ENCODE peak calls at places on chromosome 13, in four cellular contexts. One of them, this sample, is unnamed. For H3K4me1 and H3K9me3, the result is how much of the 10 kb centered on the place peaks cover.

GRCh38 chr13:112783135-112783945 is 93.5 kb downstream of the ATP11A start:
- DNase-seq in uterus: peak
- DNase-seq in ovary: peak
- DNase-seq in HCT116: no peak
- DNase-seq in this sample: no peak

GRCh38 chr13:20390526-20391175 is 135.0 kb downstream of the CRYL1 start:
- DNase-seq in uterus: no peak
- DNase-seq in ovary: no peak
- DNase-seq in HCT116: no peak
- DNase-seq in this sample: no peak

GRCh38 chr13:85970727-85971126 is 171.5 kb upstream of the SLITRK6 start:
- DNase-seq in uterus: no peak
- DNase-seq in ovary: no peak
- DNase-seq in HCT116: no peak
- DNase-seq in this sample: no peak

GRCh38 chr13:101283782-101284181 is 132.5 kb downstream of the NALCN start:
- DNase-seq in uterus: no peak
- DNase-seq in ovary: no peak
- DNase-seq in HCT116: no peak
- DNase-seq in this sample: no peak

GRCh38 chr13:111233080-111233479 is 87.4 kb upstream of the TEX29 start:
- DNase-seq in uterus: no peak
- DNase-seq in ovary: no peak
- DNase-seq in HCT116: no peak
- DNase-seq in this sample: no peak

GRCh38 chr13:77749481-77749880 is 52.0 kb downstream of the SLAIN1 start:
- DNase-seq in uterus: no peak
- DNase-seq in ovary: no peak
- DNase-seq in HCT116: no peak
- DNase-seq in this sample: no peak

GRCh38 chr13:111431241-111431640 is 110.8 kb downstream of the TEX29 start:
- DNase-seq in uterus: no peak
- DNase-seq in ovary: no peak
- DNase-seq in HCT116: no peak
- DNase-seq in this sample: no peak

GRCh38 chr13:42574011-42574410 is at the start of gene TNFSF11:
- DNase-seq in uterus: no peak
- DNase-seq in ovary: no peak
- DNase-seq in HCT116: no peak
- DNase-seq in this sample: no peak

GRCh38 chr13:20258208-20258962 is 26.3 kb upstream of the GJB6 start:
- DNase-seq in uterus: no peak
- DNase-seq in ovary: no peak
- DNase-seq in HCT116: no peak
- DNase-seq in this sample: no peak

GRCh38 chr13:65416784-65417183 is 1813.4 kb downstream of the PCDH9 start:
- DNase-seq in uterus: no peak
- DNase-seq in ovary: no peak
- DNase-seq in HCT116: no peak
- DNase-seq in this sample: no peak
- TF ChIP-seq POLR2A in uterus: no peak
- TF ChIP-seq POLR2A in ovary: no peak
- TF ChIP-seq POLR2A in HCT116: no peak
- TF ChIP-seq POLR2A in this sample: no peak

GRCh38 chr13:28409648-28410047 is 85.3 kb downstream of the FLT1 start:
- DNase-seq in uterus: no peak
- DNase-seq in ovary: no peak
- DNase-seq in HCT116: no peak
- DNase-seq in this sample: no peak
- H3K4me1 ChIP-seq in uterus: under half
- H3K4me1 ChIP-seq in ovary: under half
- H3K4me1 ChIP-seq in HCT116: under half
- H3K4me1 ChIP-seq in this sample: under half

DNA sequence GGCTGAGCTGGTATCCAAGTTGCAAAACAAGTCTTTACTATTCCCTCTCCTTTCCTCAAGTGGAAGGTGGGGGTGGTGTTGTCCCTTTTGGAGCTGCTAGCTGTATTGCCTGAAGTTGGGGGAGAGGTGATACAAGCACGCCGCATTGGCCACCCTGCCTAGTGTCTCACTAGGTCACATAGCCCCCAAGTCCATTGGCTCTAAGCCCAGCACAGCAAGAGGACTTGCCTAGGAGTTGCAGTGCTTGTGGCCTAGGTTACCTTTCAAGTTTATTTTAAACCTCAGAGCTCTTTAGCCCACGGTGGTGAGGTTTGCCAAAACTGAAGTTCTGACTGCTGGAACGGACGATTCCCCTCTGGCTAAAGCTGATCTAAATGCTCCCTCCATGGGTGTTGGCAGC is 5.3 kb upstream of the DNAJC3 start:
- DNase-seq in uterus: no peak
- DNase-seq in ovary: no peak
- DNase-seq in HCT116: no peak
- DNase-seq in this sample: no peak
- H3K9me3 ChIP-seq in uterus: under half
- H3K9me3 ChIP-seq in ovary: under half
- H3K9me3 ChIP-seq in HCT116: under half
- H3K9me3 ChIP-seq in this sample: under half

DNA sequence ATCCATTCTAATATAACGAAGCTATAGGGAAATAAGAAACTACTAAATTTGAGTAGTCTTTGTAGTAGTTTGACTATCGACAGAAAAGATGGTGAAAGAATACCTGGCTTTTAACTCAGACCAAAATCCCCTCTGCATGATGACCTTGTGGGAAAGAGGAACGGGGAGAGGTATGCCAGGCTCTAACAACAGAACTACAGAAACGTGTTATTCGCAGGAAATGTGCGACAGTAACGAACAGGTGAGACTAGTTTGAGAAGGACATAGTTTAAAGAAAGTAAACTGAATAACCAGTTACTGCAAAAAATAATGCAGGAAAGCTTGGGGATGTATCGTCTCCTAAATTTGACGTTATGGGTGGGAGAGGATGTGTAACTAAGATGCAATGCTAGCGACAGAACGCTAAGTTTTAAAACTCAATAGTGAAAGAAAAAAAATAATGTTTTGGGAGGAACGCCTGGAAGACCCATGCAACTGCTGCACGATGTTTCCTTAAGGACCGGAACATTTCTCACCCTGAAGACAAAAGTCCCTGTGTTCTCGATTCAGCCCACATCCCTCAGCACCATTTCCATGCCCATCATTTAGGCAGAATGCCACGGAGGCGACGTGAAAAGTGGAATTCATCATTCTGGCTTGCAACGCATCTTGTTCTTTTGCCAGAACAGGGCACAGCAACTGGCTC is 1.6 kb upstream of the RAP2A start:
- DNase-seq in uterus: no peak
- DNase-seq in ovary: no peak
- DNase-seq in HCT116: no peak
- DNase-seq in this sample: no peak
- TF ChIP-seq POLR2A in uterus: no peak
- TF ChIP-seq POLR2A in ovary: no peak
- TF ChIP-seq POLR2A in HCT116: no peak
- TF ChIP-seq POLR2A in this sample: peak

GRCh38 chr13:109131698-109132257 is 502.4 kb downstream of the MYO16 start:
- DNase-seq in uterus: no peak
- DNase-seq in ovary: no peak
- DNase-seq in HCT116: no peak
- DNase-seq in this sample: no peak
- H3K4me1 ChIP-seq in uterus: under half
- H3K4me1 ChIP-seq in ovary: under half
- H3K4me1 ChIP-seq in HCT116: under half
- H3K4me1 ChIP-seq in this sample: under half

GRCh38 chr13:55534306-55534705 is 1606.4 kb upstream of the PRR20A start:
- DNase-seq in uterus: no peak
- DNase-seq in ovary: no peak
- DNase-seq in HCT116: no peak
- DNase-seq in this sample: no peak
- H3K9me3 ChIP-seq in uterus: under half
- H3K9me3 ChIP-seq in ovary: under half
- H3K9me3 ChIP-seq in HCT116: under half
- H3K9me3 ChIP-seq in this sample: under half

GRCh38 chr13:30114586-30115256 is 192.6 kb downstream of the KATNAL1 start:
- DNase-seq in uterus: peak
- DNase-seq in ovary: peak
- DNase-seq in HCT116: peak
- DNase-seq in this sample: peak
- TF ChIP-seq POLR2A in uterus: no peak
- TF ChIP-seq POLR2A in ovary: no peak
- TF ChIP-seq POLR2A in HCT116: peak
- TF ChIP-seq POLR2A in this sample: peak

DNA sequence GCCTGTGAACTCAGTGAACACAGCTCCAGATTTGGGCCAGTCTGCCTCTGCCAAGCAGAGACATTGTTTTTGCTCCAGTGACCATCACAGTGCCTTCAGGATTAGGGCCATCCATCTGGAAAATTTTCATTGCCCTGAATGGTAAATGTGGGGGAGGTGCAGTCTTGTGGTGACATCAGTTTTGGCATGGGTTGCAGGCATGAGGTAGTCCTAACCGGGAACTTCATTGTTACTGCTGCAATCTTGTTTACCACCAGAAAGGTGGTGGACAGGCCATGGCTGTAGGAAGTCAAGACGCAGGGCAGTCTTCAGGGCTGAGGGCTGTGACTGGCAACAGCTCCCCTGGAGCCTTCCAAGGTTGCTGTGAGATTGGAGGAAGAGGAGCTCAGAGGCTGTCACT is 55.2 kb downstream of the SPATA13 start:
- DNase-seq in uterus: peak
- DNase-seq in ovary: peak
- DNase-seq in HCT116: no peak
- DNase-seq in this sample: peak
- H3K4me1 ChIP-seq in uterus: under half
- H3K4me1 ChIP-seq in ovary: under half
- H3K4me1 ChIP-seq in HCT116: under half
- H3K4me1 ChIP-seq in this sample: under half

GRCh38 chr13:19171563-19171962 is 10.1 kb downstream of the TUBA3C start:
- DNase-seq in uterus: no peak
- DNase-seq in ovary: no peak
- DNase-seq in HCT116: no peak
- DNase-seq in this sample: no peak

GRCh38 chr13:19173752-19174151 is 7.9 kb downstream of the TUBA3C start:
- DNase-seq in uterus: no peak
- DNase-seq in ovary: no peak
- DNase-seq in HCT116: no peak
- DNase-seq in this sample: no peak

GRCh38 chr13:19172007-19172646 is 9.5 kb downstream of the TUBA3C start:
- DNase-seq in uterus: no peak
- DNase-seq in ovary: no peak
- DNase-seq in HCT116: no peak
- DNase-seq in this sample: no peak

GRCh38 chr13:19169991-19170390 is 11.6 kb downstream of the TUBA3C start:
- DNase-seq in uterus: no peak
- DNase-seq in ovary: no peak
- DNase-seq in HCT116: no peak
- DNase-seq in this sample: no peak

GRCh38 chr13:19172647-19173030 is 9.0 kb downstream of the TUBA3C start:
- DNase-seq in uterus: no peak
- DNase-seq in ovary: no peak
- DNase-seq in HCT116: no peak
- DNase-seq in this sample: no peak
- H3K9me3 ChIP-seq in uterus: under half
- H3K9me3 ChIP-seq in ovary: under half
- H3K9me3 ChIP-seq in HCT116: under half
- H3K9me3 ChIP-seq in this sample: under half

GRCh38 chr13:44312131-44312530 is 61.5 kb upstream of the SERP2 start:
- DNase-seq in uterus: no peak
- DNase-seq in ovary: no peak
- DNase-seq in HCT116: no peak
- DNase-seq in this sample: no peak

GRCh38 chr13:44307844-44308243 is 65.8 kb upstream of the SERP2 start:
- DNase-seq in uterus: no peak
- DNase-seq in ovary: no peak
- DNase-seq in HCT116: peak
- DNase-seq in this sample: no peak

GRCh38 chr13:44308352-44308751 is 65.3 kb upstream of the SERP2 start:
- DNase-seq in uterus: no peak
- DNase-seq in ovary: no peak
- DNase-seq in HCT116: no peak
- DNase-seq in this sample: no peak

GRCh38 chr13:44311011-44311481 is 62.6 kb upstream of the SERP2 start:
- DNase-seq in uterus: no peak
- DNase-seq in ovary: no peak
- DNase-seq in HCT116: no peak
- DNase-seq in this sample: no peak

DNA sequence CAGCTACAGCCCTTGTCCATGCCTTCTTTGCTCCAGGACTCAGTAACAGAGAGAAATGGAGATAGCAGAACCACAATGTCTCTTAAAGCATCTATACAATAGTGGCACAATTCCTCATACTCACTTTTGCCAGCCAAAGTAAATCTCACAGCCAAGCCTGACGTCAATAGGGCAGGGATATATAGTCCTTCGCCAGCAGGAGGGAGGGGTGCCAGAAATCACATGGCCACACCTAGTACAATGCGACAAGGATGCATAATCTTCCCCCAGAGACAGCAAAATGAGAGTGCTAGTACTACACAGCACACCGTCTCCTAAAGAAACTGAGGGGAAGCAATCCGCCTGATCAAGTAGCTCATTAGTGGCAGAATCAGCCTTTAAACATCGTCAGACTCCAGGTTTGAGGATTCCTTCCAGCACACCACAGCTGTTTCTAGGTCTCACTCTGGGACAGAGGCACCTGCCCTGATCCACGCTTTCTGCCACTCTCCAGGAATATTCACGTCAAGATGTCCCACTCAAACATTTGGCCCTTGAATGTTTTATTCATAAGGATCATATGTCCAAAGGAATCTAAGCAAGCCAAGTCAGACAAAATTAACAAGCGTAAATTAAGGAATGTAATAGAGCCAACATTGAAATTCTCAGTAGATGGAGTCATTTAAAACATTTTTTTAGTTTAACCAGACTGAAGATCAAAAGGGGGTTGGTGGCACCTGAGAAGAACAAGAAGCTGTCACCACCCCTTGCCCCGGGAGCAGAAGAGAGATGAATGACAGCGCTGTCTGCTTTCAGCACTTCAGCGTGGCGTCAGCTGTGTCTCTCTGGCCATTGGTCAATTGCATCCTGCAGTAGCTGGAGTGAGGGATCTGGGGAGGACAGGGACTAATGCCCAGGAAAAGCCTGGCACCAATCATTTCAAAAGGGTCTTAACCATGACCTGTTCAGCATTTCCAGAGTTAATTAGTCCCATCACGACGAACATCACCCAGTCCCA is 63.6 kb upstream of the SERP2 start:
- DNase-seq in uterus: no peak
- DNase-seq in ovary: no peak
- DNase-seq in HCT116: no peak
- DNase-seq in this sample: no peak
- TF ChIP-seq POLR2A in uterus: no peak
- TF ChIP-seq POLR2A in ovary: no peak
- TF ChIP-seq POLR2A in HCT116: no peak
- TF ChIP-seq POLR2A in this sample: no peak